ENCODE peak calls at places on chromosome 2, in seven cellular contexts. One of them, this sample, is unnamed.

GRCh38 chr2:226721541-226721940 is 78.1 kb downstream of the IRS1 start:
- DNase-seq in fibroblast of lung: peak
- DNase-seq in psoas muscle: peak
- DNase-seq in pancreas: no peak
- DNase-seq in hepatocyte: peak
- DNase-seq in sigmoid colon: peak
- DNase-seq in Peyer's patch: no peak
- DNase-seq in this sample: no peak

GRCh38 chr2:163182764-163183354 is 344.3 kb upstream of the KCNH7 start:
- DNase-seq in sigmoid colon: no peak
- DNase-seq in pancreas: no peak
- DNase-seq in Peyer's patch: no peak
- DNase-seq in hepatocyte: peak
- DNase-seq in psoas muscle: no peak
- DNase-seq in fibroblast of lung: peak
- DNase-seq in this sample: no peak

GRCh38 chr2:119315241-119315925 is 51.3 kb downstream of the C2orf76 start:
- DNase-seq in pancreas: no peak
- DNase-seq in sigmoid colon: no peak
- DNase-seq in Peyer's patch: no peak
- DNase-seq in hepatocyte: no peak
- DNase-seq in psoas muscle: no peak
- DNase-seq in fibroblast of lung: no peak
- DNase-seq in this sample: no peak

GRCh38 chr2:38187416-38188127 is 111.6 kb upstream of the CYP1B1 start:
- DNase-seq in sigmoid colon: peak
- DNase-seq in psoas muscle: peak
- DNase-seq in fibroblast of lung: peak
- DNase-seq in pancreas: no peak
- DNase-seq in Peyer's patch: peak
- DNase-seq in hepatocyte: peak
- DNase-seq in this sample: peak

GRCh38 chr2:65722028-65722427 is 289.6 kb upstream of the SPRED2 start:
- DNase-seq in psoas muscle: peak
- DNase-seq in Peyer's patch: no peak
- DNase-seq in fibroblast of lung: peak
- DNase-seq in hepatocyte: peak
- DNase-seq in pancreas: peak
- DNase-seq in sigmoid colon: peak
- DNase-seq in this sample: peak

GRCh38 chr2:131104487-131105155 is 515 bp upstream of the PLEKHB2 start:
- DNase-seq in fibroblast of lung: peak
- DNase-seq in pancreas: peak
- DNase-seq in hepatocyte: peak
- DNase-seq in sigmoid colon: peak
- DNase-seq in Peyer's patch: peak
- DNase-seq in psoas muscle: peak
- DNase-seq in this sample: peak

GRCh38 chr2:43171789-43172188 is 54.6 kb downstream of the ZFP36L2 start:
- DNase-seq in psoas muscle: no peak
- DNase-seq in hepatocyte: peak
- DNase-seq in pancreas: no peak
- DNase-seq in sigmoid colon: peak
- DNase-seq in fibroblast of lung: peak
- DNase-seq in Peyer's patch: peak
- DNase-seq in this sample: peak

GRCh38 chr2:238151205-238151604 is 7.6 kb upstream of the ERFE start:
- DNase-seq in pancreas: peak
- DNase-seq in sigmoid colon: no peak
- DNase-seq in psoas muscle: no peak
- DNase-seq in hepatocyte: no peak
- DNase-seq in Peyer's patch: no peak
- DNase-seq in fibroblast of lung: no peak
- DNase-seq in this sample: no peak

GRCh38 chr2:102140367-102140766 is 2.2 kb upstream of the IL1R1 start:
- DNase-seq in psoas muscle: no peak
- DNase-seq in sigmoid colon: no peak
- DNase-seq in Peyer's patch: no peak
- DNase-seq in hepatocyte: no peak
- DNase-seq in fibroblast of lung: peak
- DNase-seq in pancreas: no peak
- DNase-seq in this sample: no peak

GRCh38 chr2:21161832-21162614 is 38.3 kb downstream of the TDRD15 start:
- DNase-seq in psoas muscle: no peak
- DNase-seq in hepatocyte: no peak
- DNase-seq in Peyer's patch: no peak
- DNase-seq in sigmoid colon: no peak
- DNase-seq in pancreas: peak
- DNase-seq in fibroblast of lung: no peak
- DNase-seq in this sample: no peak

GRCh38 chr2:190585000-190585678 is 50.6 kb upstream of the NEMP2 start:
- DNase-seq in psoas muscle: no peak
- DNase-seq in pancreas: no peak
- DNase-seq in Peyer's patch: no peak
- DNase-seq in fibroblast of lung: no peak
- DNase-seq in sigmoid colon: no peak
- DNase-seq in hepatocyte: peak
- DNase-seq in this sample: no peak

GRCh38 chr2:73901143-73901542 is 8.3 kb downstream of the ACTG2 start:
- DNase-seq in hepatocyte: no peak
- DNase-seq in pancreas: no peak
- DNase-seq in Peyer's patch: no peak
- DNase-seq in psoas muscle: no peak
- DNase-seq in sigmoid colon: peak
- DNase-seq in fibroblast of lung: no peak
- DNase-seq in this sample: no peak
- H3K4me3 ChIP-seq in hepatocyte: no peak
- H3K4me3 ChIP-seq in pancreas: no peak
- H3K4me3 ChIP-seq in Peyer's patch: no peak
- H3K4me3 ChIP-seq in psoas muscle: no peak
- H3K4me3 ChIP-seq in sigmoid colon: peak
- H3K4me3 ChIP-seq in fibroblast of lung: no peak
- H3K4me3 ChIP-seq in this sample: no peak

GRCh38 chr2:74585406-74586182 is 31.1 kb downstream of the DOK1 start:
- DNase-seq in fibroblast of lung: peak
- DNase-seq in Peyer's patch: peak
- DNase-seq in pancreas: no peak
- DNase-seq in psoas muscle: no peak
- DNase-seq in hepatocyte: no peak
- DNase-seq in sigmoid colon: no peak
- DNase-seq in this sample: no peak
- TF ChIP-seq CTCF in fibroblast of lung: no peak
- TF ChIP-seq CTCF in Peyer's patch: no peak
- TF ChIP-seq CTCF in pancreas: no peak
- TF ChIP-seq CTCF in psoas muscle: no peak
- TF ChIP-seq CTCF in hepatocyte: no peak
- TF ChIP-seq CTCF in sigmoid colon: no peak
- TF ChIP-seq CTCF in this sample: no peak

GRCh38 chr2:47896450-47896968 is 9.8 kb downstream of the FBXO11 start:
- DNase-seq in sigmoid colon: no peak
- DNase-seq in pancreas: no peak
- DNase-seq in psoas muscle: no peak
- DNase-seq in fibroblast of lung: no peak
- DNase-seq in Peyer's patch: no peak
- DNase-seq in hepatocyte: no peak
- DNase-seq in this sample: no peak

GRCh38 chr2:47900857-47901256 is 5.4 kb downstream of the FBXO11 start:
- DNase-seq in hepatocyte: no peak
- DNase-seq in sigmoid colon: no peak
- DNase-seq in pancreas: no peak
- DNase-seq in fibroblast of lung: no peak
- DNase-seq in psoas muscle: no peak
- DNase-seq in Peyer's patch: no peak
- DNase-seq in this sample: no peak

GRCh38 chr2:47899915-47900314 is 6.4 kb downstream of the FBXO11 start:
- DNase-seq in psoas muscle: no peak
- DNase-seq in hepatocyte: peak
- DNase-seq in Peyer's patch: no peak
- DNase-seq in pancreas: no peak
- DNase-seq in fibroblast of lung: no peak
- DNase-seq in sigmoid colon: no peak
- DNase-seq in this sample: no peak

GRCh38 chr2:47897191-47897955 is 8.9 kb downstream of the FBXO11 start:
- DNase-seq in fibroblast of lung: no peak
- DNase-seq in psoas muscle: no peak
- DNase-seq in hepatocyte: no peak
- DNase-seq in pancreas: no peak
- DNase-seq in Peyer's patch: no peak
- DNase-seq in sigmoid colon: no peak
- DNase-seq in this sample: no peak

GRCh38 chr2:47898089-47898731 is 8.1 kb downstream of the FBXO11 start:
- DNase-seq in Peyer's patch: no peak
- DNase-seq in psoas muscle: no peak
- DNase-seq in hepatocyte: no peak
- DNase-seq in sigmoid colon: no peak
- DNase-seq in fibroblast of lung: no peak
- DNase-seq in pancreas: no peak
- DNase-seq in this sample: no peak
- H3K4me3 ChIP-seq in Peyer's patch: no peak
- H3K4me3 ChIP-seq in psoas muscle: no peak
- H3K4me3 ChIP-seq in hepatocyte: no peak
- H3K4me3 ChIP-seq in sigmoid colon: no peak
- H3K4me3 ChIP-seq in fibroblast of lung: peak
- H3K4me3 ChIP-seq in pancreas: no peak
- H3K4me3 ChIP-seq in this sample: no peak

GRCh38 chr2:58702302-58702696 is 461.2 kb upstream of the FANCL start:
- DNase-seq in sigmoid colon: no peak
- DNase-seq in psoas muscle: no peak
- DNase-seq in pancreas: no peak
- DNase-seq in Peyer's patch: no peak
- DNase-seq in fibroblast of lung: no peak
- DNase-seq in hepatocyte: no peak
- DNase-seq in this sample: no peak
- TF ChIP-seq CTCF in sigmoid colon: no peak
- TF ChIP-seq CTCF in psoas muscle: no peak
- TF ChIP-seq CTCF in pancreas: no peak
- TF ChIP-seq CTCF in Peyer's patch: no peak
- TF ChIP-seq CTCF in fibroblast of lung: no peak
- TF ChIP-seq CTCF in hepatocyte: no peak
- TF ChIP-seq CTCF in this sample: no peak

GRCh38 chr2:31233216-31233615 is 736 bp upstream of the EHD3 start:
- DNase-seq in sigmoid colon: no peak
- DNase-seq in pancreas: no peak
- DNase-seq in Peyer's patch: no peak
- DNase-seq in psoas muscle: no peak
- DNase-seq in hepatocyte: no peak
- DNase-seq in fibroblast of lung: no peak
- DNase-seq in this sample: no peak
- H3K4me3 ChIP-seq in sigmoid colon: peak
- H3K4me3 ChIP-seq in pancreas: no peak
- H3K4me3 ChIP-seq in Peyer's patch: no peak
- H3K4me3 ChIP-seq in psoas muscle: no peak
- H3K4me3 ChIP-seq in hepatocyte: no peak
- H3K4me3 ChIP-seq in fibroblast of lung: no peak
- H3K4me3 ChIP-seq in this sample: peak

This sample was measured in tibial artery.